ENCODE peak calls at places on chromosome 10, in four cellular contexts. G, V, E and R are unnamed samples.

GRCh38 chr10:79386637-79387465 is 39.6 kb downstream of the PPIF start:
- DNase-seq in G (peak; percentile 48), V (no peak), E (no peak), R (no peak)

GRCh38 chr10:69638642-69639041 is 8.6 kb downstream of the FAM241B start:
- DNase-seq in G (no peak), V (no peak), E (no peak), R (no peak)

GRCh38 chr10:44372181-44372580 is 12.7 kb downstream of the CXCL12 start:
- DNase-seq in G (no peak), V (no peak), E (no peak), R (no peak)

GRCh38 chr10:117139581-117140524 is 1.8 kb upstream of the VAX1 start:
- DNase-seq in G (peak; percentile 77), V (no peak), E (no peak), R (no peak)

GRCh38 chr10:127472976-127473375 is 76.1 kb upstream of the NPS start:
- DNase-seq in G (no peak), V (no peak), E (no peak), R (no peak)

GRCh38 chr10:112783653-112784426 is 166.2 kb upstream of the TCF7L2 start:
- DNase-seq in G (peak; percentile 40), V (no peak), E (no peak), R (no peak)

GRCh38 chr10:30387646-30388243 is 38.7 kb upstream of the MTPAP start:
- DNase-seq in G (no peak), V (peak; percentile 18), E (peak; percentile 35), R (no peak)

GRCh38 chr10:11429439-11430052 is 181.9 kb downstream of the USP6NL start:
- DNase-seq in G (no peak), V (no peak), E (no peak), R (no peak)

GRCh38 chr10:32326680-32327363 is 20.1 kb downstream of the EPC1 start:
- DNase-seq in G (no peak), V (no peak), E (no peak), R (no peak)

GRCh38 chr10:101840102-101840684 is 3.4 kb downstream of the KCNIP2 start:
- DNase-seq in G (peak; percentile 57), V (peak; percentile 23), E (no peak), R (no peak)

GRCh38 chr10:11058014-11058413 is 40.3 kb downstream of the CELF2 start:
- DNase-seq in G (no peak), V (no peak), E (no peak), R (no peak)

GRCh38 chr10:6689036-6689435 is 109.0 kb upstream of the PRKCQ start:
- DNase-seq in G (no peak), V (no peak), E (no peak), R (peak; percentile 8)

GRCh38 chr10:125857185-125857760 is 23.8 kb downstream of the DHX32 start:
- DNase-seq in G (no peak), V (no peak), E (no peak), R (no peak)

GRCh38 chr10:116974442-116975005 is 30.5 kb downstream of the SHTN1 start:
- DNase-seq in G (no peak), V (peak; percentile 3), E (no peak), R (peak; percentile 94)

GRCh38 chr10:124458874-124459273 is 2.7 kb upstream of the LHPP start:
- DNase-seq in G (no peak), V (no peak), E (no peak), R (no peak)

GRCh38 chr10:17003151-17003550 is 126.5 kb downstream of the CUBN start:
- DNase-seq in G (no peak), V (peak; percentile 88), E (no peak), R (peak; percentile 83)

GRCh38 chr10:60735244-60735643 is 43.0 kb upstream of the CDK1 start:
- DNase-seq in G (no peak), V (no peak), E (no peak), R (no peak)

GRCh38 chr10:43857206-43857952 is 208.7 kb upstream of the ZNF32 start:
- DNase-seq in G (peak; percentile 19), V (no peak), E (no peak), R (peak; percentile 98)

GRCh38 chr10:72340510-72340895 is 14.2 kb downstream of the DNAJB12 start:
- DNase-seq in G (peak; percentile 96), V (peak; percentile 88), E (no peak), R (peak; percentile 53)

GRCh38 chr10:46018453-46019169 is 11.8 kb downstream of the NCOA4 start:
- DNase-seq in G (no peak), V (peak; percentile 85), E (no peak), R (peak; percentile 86)

GRCh38 chr10:93461807-93462178 is 20.3 kb downstream of the MYOF start:
- DNase-seq in G (no peak), V (no peak), E (no peak), R (peak; percentile 67)

GRCh38 chr10:88896336-88897018 is 16.4 kb downstream of the STAMBPL1 start:
- DNase-seq in G (no peak), V (no peak), E (peak; percentile 75), R (no peak)
- H3K4me1 ChIP-seq in G (no peaks in the 10 kb centered on the region), V (no peaks in the 10 kb centered on the region), E (peaks cover 34% of the 10 kb centered on the region), R (no peaks in the 10 kb centered on the region)

GRCh38 chr10:23065549-23065948 is 29.8 kb upstream of the MSRB2 start:
- DNase-seq in G (peak; percentile 38), V (no peak), E (peak; percentile 13), R (peak; percentile 6)
- H2AFZ ChIP-seq in G (no peak overlapping the region), V (peak overlapping the region; percentile 66), E (no peak overlapping the region), R (no peak overlapping the region)

GRCh38 chr10:810351-810846 is 120.9 kb upstream of the DIP2C start:
- DNase-seq in G (no peak), V (peak; percentile 26), E (no peak), R (peak; percentile 23)
- TF ChIP-seq JUN in G (no peak), V (no peak), E (no peak), R (no peak)

GRCh38 chr10:63391812-63392211 is 74.0 kb downstream of the JMJD1C start:
- DNase-seq in G (no peak), V (no peak), E (no peak), R (no peak)
- H3K4me1 ChIP-seq in G (no peaks in the 10 kb centered on the region), V (peaks cover 5% of the 10 kb centered on the region), E (no peaks in the 10 kb centered on the region), R (no peaks in the 10 kb centered on the region)

GRCh38 chr10:133083422-133084100 is 4.2 kb upstream of the ADGRA1 start:
- DNase-seq in G (no peak), V (no peak), E (no peak), R (no peak)
- H2AFZ ChIP-seq in G (no peak overlapping the region), V (no peak overlapping the region), E (no peak overlapping the region), R (no peak overlapping the region)